ENCODE peak calls at places on chromosomes 5 and 9, in ten cellular contexts. M is breast epithelium, S is Peyer's patch, B is adrenal gland, H is cardiac muscle cell, K is foreskin fibroblast, X is right lobe of liver, J is HFFc6, C is astrocyte of the spinal cord, O is progenitor cell of endocrine pancreas. L is an unnamed sample.

GRCh38 chr9:79353856-79354520 is 217.8 kb upstream of the TLE4 start:
- DNase-seq in M (no peak), S (no peak), B (no peak), H (no peak), K (peak), X (no peak), J (peak), C (peak), O (no peak), L (no peak)

GRCh38 chr5:137206030-137206715 is 293.0 kb downstream of the SPOCK1 start:
- DNase-seq in M (no peak), S (no peak), B (no peak), H (peak), K (peak), X (no peak), J (peak), C (peak), O (no peak), L (no peak)

GRCh38 chr5:149550267-149550582 is 1.0 kb downstream of the CSNK1A1 start:
- DNase-seq in M (no peak), S (no peak), B (peak), H (no peak), K (peak), X (no peak), J (peak), C (peak), O (no peak), L (peak)

GRCh38 chr9:133108794-133109641 is 12.0 kb downstream of the RALGDS start:
- DNase-seq in M (no peak), S (no peak), B (no peak), H (no peak), K (no peak), X (peak), J (no peak), C (no peak), O (no peak), L (no peak)

GRCh38 chr5:153613143-153613542 is 122.7 kb downstream of the GRIA1 start:
- DNase-seq in M (no peak), S (no peak), B (no peak), H (no peak), K (peak), X (no peak), J (peak), C (peak), O (no peak), L (no peak)

GRCh38 chr9:136608331-136609159 is 54.2 kb upstream of the EGFL7 start:
- DNase-seq in M (no peak), S (no peak), B (no peak), H (no peak), K (no peak), X (no peak), J (no peak), C (no peak), O (no peak), L (no peak)

GRCh38 chr9:96719538-96720315 is 58.2 kb downstream of the ZNF510 start:
- DNase-seq in M (no peak), S (no peak), B (no peak), H (no peak), K (peak), X (no peak), J (no peak), C (no peak), O (no peak), L (no peak)

GRCh38 chr5:32794086-32794485 is 83.0 kb downstream of the NPR3 start:
- DNase-seq in M (no peak), S (no peak), B (peak), H (no peak), K (peak), X (no peak), J (peak), C (no peak), O (no peak), L (no peak)

GRCh38 chr5:58544195-58544594 is 38.7 kb upstream of the RAB3C start:
- DNase-seq in M (no peak), S (no peak), B (no peak), H (no peak), K (no peak), X (no peak), J (no peak), C (no peak), O (no peak), L (no peak)

GRCh38 chr9:38700695-38701094 is 19.2 kb downstream of the FAM240B start:
- DNase-seq in M (no peak), S (no peak), B (peak), H (no peak), K (no peak), X (no peak), J (no peak), C (peak), O (no peak), L (no peak)

GRCh38 chr9:131068076-131068816 is 28.1 kb upstream of the AIF1L start:
- DNase-seq in M (no peak), S (no peak), B (no peak), H (no peak), K (no peak), X (peak), J (no peak), C (no peak), O (no peak), L (no peak)

GRCh38 chr9:131500939-131501541 is 1.7 kb upstream of the POMT1 start:
- DNase-seq in M (no peak), S (no peak), B (no peak), H (no peak), K (peak), X (no peak), J (peak), C (peak), O (no peak), L (no peak)

GRCh38 chr5:9621379-9621903 is 8.7 kb downstream of the TAS2R1 start:
- DNase-seq in M (no peak), S (no peak), B (no peak), H (peak), K (no peak), X (no peak), J (peak), C (no peak), O (no peak), L (no peak)

GRCh38 chr5:75468593-75468992 is 42.8 kb downstream of the CERT1 start:
- DNase-seq in M (no peak), S (no peak), B (no peak), H (no peak), K (no peak), X (no peak), J (no peak), C (no peak), O (no peak), L (no peak)

GRCh38 chr9:83312543-83312942 is 225.7 kb downstream of the FRMD3 start:
- DNase-seq in M (no peak), S (no peak), B (no peak), H (no peak), K (no peak), X (no peak), J (no peak), C (no peak), O (no peak), L (no peak)

GRCh38 chr9:106092083-106092482 is 397.7 kb downstream of the TMEM38B start:
- DNase-seq in M (no peak), S (no peak), B (no peak), H (no peak), K (no peak), X (no peak), J (no peak), C (no peak), O (no peak), L (no peak)

GRCh38 chr5:10527281-10527950 is 36.5 kb upstream of the ANKRD33B start:
- DNase-seq in M (no peak), S (no peak), B (no peak), H (no peak), K (peak), X (no peak), J (peak), C (peak), O (no peak), L (no peak)

GRCh38 chr5:5721881-5722280 is 299.4 kb downstream of the ICE1 start:
- DNase-seq in M (no peak), S (no peak), B (no peak), H (no peak), K (no peak), X (no peak), J (no peak), C (no peak), O (no peak), L (no peak)

GRCh38 chr5:80150731-80151130 is 105.1 kb downstream of the SERINC5 start:
- DNase-seq in M (no peak), S (no peak), B (no peak), H (no peak), K (no peak), X (no peak), J (no peak), C (no peak), O (no peak), L (no peak)

GRCh38 chr9:81822967-81823366 is 105.3 kb upstream of the SPATA31D4 start:
- DNase-seq in M (no peak), S (no peak), B (no peak), H (no peak), K (peak), X (no peak), J (no peak), C (no peak), O (no peak), L (no peak)

GRCh38 chr5:98770158-98770910 is 3.1 kb upstream of the RGMB start:
- DNase-seq in M (no peak), S (peak), B (peak), H (peak), K (peak), X (peak), J (no peak), C (peak), O (peak), L (no peak)

GRCh38 chr9:88874391-88874790 is 116.9 kb upstream of the S1PR3 start:
- DNase-seq in M (no peak), S (no peak), B (peak), H (peak), K (no peak), X (no peak), J (no peak), C (peak), O (no peak), L (no peak)

GRCh38 chr5:124581866-124582650 is 164.4 kb downstream of the ZNF608 start:
- DNase-seq in M (no peak), S (no peak), B (no peak), H (no peak), K (peak), X (no peak), J (no peak), C (no peak), O (no peak), L (no peak)

GRCh38 chr9:79387091-79387490 is 184.7 kb upstream of the TLE4 start:
- DNase-seq in M (no peak), S (no peak), B (no peak), H (no peak), K (no peak), X (no peak), J (no peak), C (peak), O (no peak), L (no peak)

GRCh38 chr5:84085387-84086041 is 299.2 kb downstream of the EDIL3 start:
- DNase-seq in M (no peak), S (no peak), B (no peak), H (no peak), K (no peak), X (no peak), J (no peak), C (no peak), O (no peak), L (no peak)

GRCh38 chr5:62504129-62504528 is 74.5 kb upstream of the LRRC70 start:
- DNase-seq in M (no peak), S (no peak), B (no peak), H (no peak), K (no peak), X (no peak), J (no peak), C (no peak), O (no peak), L (no peak)

GRCh38 chr9:95156074-95156473 is 161.4 kb downstream of the FANCC start:
- DNase-seq in M (no peak), S (no peak), B (no peak), H (no peak), K (no peak), X (no peak), J (no peak), C (no peak), O (no peak), L (no peak)

GRCh38 chr5:54742417-54742889 is 224.9 kb downstream of the SNX18 start:
- DNase-seq in M (no peak), S (no peak), B (no peak), H (peak), K (peak), X (no peak), J (peak), C (peak), O (no peak), L (no peak)
- TF ChIP-seq CTCF in M (no peak), S (no peak), B (no peak), H (peak), K (peak), X (peak), J (peak), C (peak), O (no peak), L (no peak)

GRCh38 chr5:96597441-96598020 is 64.6 kb upstream of the CAST start:
- DNase-seq in M (no peak), S (no peak), B (no peak), H (no peak), K (peak), X (no peak), J (peak), C (peak), O (no peak), L (no peak)

GRCh38 chr5:96590796-96591195 is 71.4 kb upstream of the CAST start:
- DNase-seq in M (no peak), S (no peak), B (no peak), H (no peak), K (peak), X (no peak), J (no peak), C (no peak), O (no peak), L (no peak)

GRCh38 chr5:96601200-96601599 is 61.0 kb upstream of the CAST start:
- DNase-seq in M (no peak), S (no peak), B (no peak), H (no peak), K (no peak), X (no peak), J (no peak), C (no peak), O (no peak), L (no peak)

DNA sequence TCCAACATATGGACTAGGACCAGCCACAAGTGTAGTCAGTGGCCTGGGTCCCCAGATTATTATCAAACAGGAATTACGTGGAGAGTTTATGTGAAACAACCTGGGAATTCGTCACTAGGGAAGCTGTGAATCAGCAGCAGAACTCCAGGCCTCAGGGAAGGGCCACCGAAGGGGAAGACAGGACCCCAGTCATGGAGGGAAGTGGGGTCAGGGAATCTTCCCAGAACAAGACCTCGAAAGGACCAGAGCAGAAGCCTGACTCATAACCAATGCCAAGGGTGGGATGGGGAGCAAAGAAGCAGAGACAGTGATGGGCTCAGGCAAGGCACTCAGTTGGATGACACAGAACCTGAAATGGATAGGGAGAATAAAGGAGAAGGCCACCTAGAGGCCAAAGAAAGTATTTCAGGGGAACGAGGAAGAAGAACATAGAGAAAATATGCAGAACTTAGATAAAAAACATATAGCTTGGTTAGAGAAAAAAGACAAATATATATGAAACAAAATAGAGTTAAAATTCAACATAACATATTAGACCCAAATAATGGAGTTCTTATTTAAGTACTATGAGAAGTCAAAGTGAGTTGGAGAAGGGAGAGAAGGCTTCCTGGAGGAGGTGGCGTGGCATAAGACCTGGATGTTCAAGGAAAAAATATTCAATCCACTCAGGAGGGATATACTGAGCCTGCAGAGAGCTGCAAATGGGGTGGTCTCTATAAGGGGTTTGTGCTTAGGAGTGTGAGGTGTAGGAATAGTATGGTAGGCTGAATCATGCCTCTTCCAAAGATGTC is 66.7 kb upstream of the CAST start:
- DNase-seq in M (no peak), S (no peak), B (no peak), H (no peak), K (peak), X (no peak), J (no peak), C (no peak), O (no peak), L (no peak)
- TF ChIP-seq CTCF in M (no peak), S (peak), B (peak), H (peak), K (peak), X (peak), J (peak), C (peak), O (peak), L (peak)

GRCh38 chr5:92916036-92916435 is 665.0 kb downstream of the NR2F1-AS1 start:
- DNase-seq in M (no peak), S (no peak), B (no peak), H (no peak), K (peak), X (no peak), J (peak), C (peak), O (no peak), L (no peak)
- TF ChIP-seq CTCF in M (no peak), S (no peak), B (peak), H (peak), K (peak), X (peak), J (peak), C (peak), O (no peak), L (no peak)

GRCh38 chr5:45578270-45578669 is 117.9 kb downstream of the HCN1 start:
- DNase-seq in M (no peak), S (no peak), B (no peak), H (no peak), K (no peak), X (no peak), J (no peak), C (no peak), O (no peak), L (no peak)
- TF ChIP-seq CTCF in M (no peak), S (no peak), B (no peak), H (no peak), K (no peak), X (no peak), J (no peak), C (no peak), O (no peak), L (no peak)

DNA sequence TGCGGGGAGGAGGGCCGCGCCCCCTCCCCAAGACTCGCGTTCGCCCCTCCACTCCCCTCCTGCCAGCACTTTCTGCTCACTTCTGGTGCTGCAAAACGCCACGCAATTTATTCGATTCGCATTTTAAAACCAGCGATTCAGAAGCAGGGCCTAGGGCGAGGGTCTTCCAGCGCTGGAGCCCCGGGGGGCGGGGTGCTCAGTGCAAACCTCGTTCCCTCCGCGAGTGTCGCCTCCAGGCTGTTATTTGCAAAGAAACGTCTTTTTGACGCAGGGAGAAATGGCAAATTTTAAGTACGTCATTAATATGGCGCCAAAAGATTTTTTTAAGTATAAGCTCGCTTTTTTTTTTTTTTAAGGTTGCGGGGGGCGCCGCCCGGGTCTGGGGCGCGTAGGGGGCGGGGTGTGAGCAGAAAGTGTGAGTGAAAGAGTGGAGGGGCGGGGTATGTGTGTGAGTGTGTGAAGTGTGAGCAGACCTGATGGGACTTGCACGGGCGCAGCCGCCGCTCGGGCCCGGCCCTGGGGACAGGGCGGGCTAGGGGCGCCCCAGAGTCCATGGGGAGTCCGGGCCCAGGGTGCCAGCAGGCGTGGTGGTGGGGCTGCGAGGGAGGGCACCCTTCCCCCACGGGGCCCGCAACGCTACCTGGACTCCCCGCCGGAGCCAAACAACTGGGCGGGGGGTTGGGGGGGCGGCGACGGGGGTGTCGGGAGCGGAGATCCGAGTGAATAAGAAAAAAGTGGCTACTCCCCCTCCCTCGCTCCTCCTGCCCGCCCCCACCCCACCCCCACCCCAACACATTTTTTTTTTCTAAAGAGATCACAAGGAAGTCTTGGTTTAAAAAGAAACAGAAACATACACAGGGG is at the start of gene JADE2:
- DNase-seq in M (peak), S (peak), B (peak), H (peak), K (peak), X (peak), J (peak), C (peak), O (peak), L (no peak)
- TF ChIP-seq CTCF in M (no peak), S (no peak), B (no peak), H (no peak), K (no peak), X (no peak), J (no peak), C (peak), O (no peak), L (no peak)

GRCh38 chr9:134168731-134169130 is 4.4 kb upstream of the RNU6ATAC start:
- DNase-seq in M (no peak), S (no peak), B (no peak), H (no peak), K (peak), X (no peak), J (no peak), C (no peak), O (no peak), L (no peak)
- TF ChIP-seq CTCF in M (no peak), S (peak), B (no peak), H (no peak), K (no peak), X (no peak), J (peak), C (peak), O (peak), L (no peak)

DNA sequence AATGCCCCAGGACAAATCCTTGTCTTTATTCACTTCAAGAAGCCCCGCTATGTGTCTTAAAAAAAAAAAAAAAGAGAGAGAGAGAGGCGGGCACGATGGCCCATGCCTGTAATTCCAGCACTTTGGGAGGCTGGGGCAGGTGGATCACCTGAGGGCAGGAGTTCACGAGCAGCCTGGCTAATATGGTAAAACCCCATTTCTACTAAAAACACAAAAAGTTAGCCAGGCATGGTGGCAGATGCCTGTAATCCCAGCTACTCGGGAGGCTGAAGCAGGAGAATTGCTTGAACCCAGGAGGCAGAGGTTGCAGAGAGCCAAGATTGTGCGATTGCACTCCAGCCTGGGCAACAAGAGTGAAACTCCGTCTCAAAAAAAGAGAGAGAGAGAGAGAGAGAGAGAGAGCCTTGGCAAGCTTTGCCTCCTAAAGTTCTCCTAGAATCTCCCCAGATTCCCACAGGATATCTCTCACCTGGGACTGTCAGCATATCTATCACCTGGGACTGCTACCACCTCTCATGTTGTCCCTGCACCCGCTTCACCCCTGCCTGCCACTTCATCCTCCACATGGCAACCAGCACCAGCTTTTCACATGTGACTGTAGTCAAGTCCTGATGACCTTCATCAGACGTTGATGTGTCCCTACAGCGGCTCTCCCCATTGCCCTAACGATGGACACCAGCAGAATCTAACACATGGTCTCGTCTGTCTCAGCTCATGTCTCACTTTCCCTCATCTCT is 5.8 kb downstream of the ITK start:
- DNase-seq in M (no peak), S (no peak), B (no peak), H (no peak), K (no peak), X (no peak), J (no peak), C (no peak), O (no peak), L (no peak)
- TF ChIP-seq CTCF in M (no peak), S (no peak), B (no peak), H (no peak), K (no peak), X (no peak), J (no peak), C (no peak), O (no peak), L (no peak)

GRCh38 chr5:4054092-4054491 is 458.5 kb downstream of the IRX1 start:
- DNase-seq in M (no peak), S (no peak), B (no peak), H (no peak), K (no peak), X (no peak), J (no peak), C (no peak), O (no peak), L (no peak)
- TF ChIP-seq CTCF in M (no peak), S (no peak), B (no peak), H (no peak), K (no peak), X (no peak), J (no peak), C (no peak), O (no peak), L (no peak)